ENCODE peak calls at places on chromosomes 13 and 19, in seven cellular contexts. K is head of caudate nucleus, Z is KG1, I is retina, V is aorta, Q is GM20000, J is posterior cingulate gyrus. P is an unnamed sample.

GRCh38 chr13:30510811-30511371 is 45.2 kb upstream of the HMGB1 start:
- DNase-seq in K (no peak), Z (no peak), I (no peak), V (no peak), Q (no peak), J (no peak), P (no peak)

GRCh38 chr19:48556163-48556562 is 4.2 kb downstream of the SULT2B1 start:
- DNase-seq in K (no peak), Z (no peak), I (no peak), V (no peak), Q (no peak), J (no peak), P (no peak)

GRCh38 chr13:49539313-49539712 is 43.6 kb downstream of the PHF11 start:
- DNase-seq in K (no peak), Z (no peak), I (no peak), V (no peak), Q (no peak), J (no peak), P (no peak)

GRCh38 chr19:53600217-53600616 is 31.6 kb upstream of the DPRX start:
- DNase-seq in K (no peak), Z (no peak), I (no peak), V (no peak), Q (no peak), J (no peak), P (no peak)

GRCh38 chr19:35670686-35671085 is 4.4 kb downstream of the UPK1A start:
- DNase-seq in K (no peak), Z (no peak), I (no peak), V (no peak), Q (no peak), J (no peak), P (no peak)

GRCh38 chr19:20422616-20423205 is 142.9 kb downstream of the ZNF737 start:
- DNase-seq in K (peak), Z (no peak), I (peak), V (no peak), Q (no peak), J (no peak), P (no peak)

GRCh38 chr19:40604647-40605200 is 3.6 kb downstream of the LTBP4 start:
- DNase-seq in K (no peak), Z (no peak), I (no peak), V (no peak), Q (no peak), J (no peak), P (no peak)

GRCh38 chr13:33321686-33322473 is 36.3 kb upstream of the STARD13 start:
- DNase-seq in K (no peak), Z (no peak), I (no peak), V (no peak), Q (no peak), J (no peak), P (no peak)

GRCh38 chr13:40609972-40610726 is 56.3 kb downstream of the FOXO1 start:
- DNase-seq in K (no peak), Z (no peak), I (no peak), V (no peak), Q (no peak), J (no peak), P (no peak)

GRCh38 chr13:75495938-75496337 is 14.0 kb upstream of the TBC1D4 start:
- DNase-seq in K (no peak), Z (no peak), I (no peak), V (no peak), Q (no peak), J (no peak), P (no peak)

GRCh38 chr19:22945560-22945959 is 57.4 kb downstream of the ZNF728 start:
- DNase-seq in K (no peak), Z (no peak), I (peak), V (no peak), Q (no peak), J (no peak), P (no peak)

GRCh38 chr13:112781881-112782361 is 92.1 kb downstream of the ATP11A start:
- DNase-seq in K (no peak), Z (no peak), I (no peak), V (peak), Q (no peak), J (peak), P (no peak)

GRCh38 chr13:78603240-78603947 is at the start of gene POU4F1:
- DNase-seq in K (no peak), Z (no peak), I (peak), V (peak), Q (peak), J (no peak), P (no peak)